ENCODE peak calls at places on chromosomes 13 and 19, in five cellular contexts. One of them, this sample, is unnamed.
A peak's percentile ranks its signal among the peaks of the same experiment; 100 is the strongest.

GRCh38 chr19:38394488-38394887 is 6.0 kb downstream of the SPRED3 start:
- DNase-seq in CD4-positive, alpha-beta memory T cell: peak; percentile 58
- DNase-seq in heart right ventricle: no peak
- DNase-seq in WERI-Rb-1: no peak
- DNase-seq in A673: peak; percentile 24
- DNase-seq in this sample: peak; percentile 62

GRCh38 chr13:25300861-25301346 is 521 bp upstream of the NUP58 start:
- DNase-seq in CD4-positive, alpha-beta memory T cell: no peak
- DNase-seq in heart right ventricle: peak; percentile 46
- DNase-seq in WERI-Rb-1: peak; percentile 61
- DNase-seq in A673: no peak
- DNase-seq in this sample: no peak

GRCh38 chr19:33226550-33227241 is 1.0 kb upstream of the SLC7A10 start:
- DNase-seq in CD4-positive, alpha-beta memory T cell: no peak
- DNase-seq in heart right ventricle: peak; percentile 16
- DNase-seq in WERI-Rb-1: peak; percentile 79
- DNase-seq in A673: peak; percentile 43
- DNase-seq in this sample: no peak

GRCh38 chr13:39765801-39766463 is 110.5 kb downstream of the COG6 start:
- DNase-seq in CD4-positive, alpha-beta memory T cell: no peak
- DNase-seq in heart right ventricle: peak; percentile 34
- DNase-seq in WERI-Rb-1: peak; percentile 42
- DNase-seq in A673: peak; percentile 80
- DNase-seq in this sample: no peak

GRCh38 chr19:5142725-5143097 is 173.8 kb downstream of the KDM4B start:
- DNase-seq in CD4-positive, alpha-beta memory T cell: no peak
- DNase-seq in heart right ventricle: peak; percentile 5
- DNase-seq in WERI-Rb-1: no peak
- DNase-seq in A673: no peak
- DNase-seq in this sample: no peak

GRCh38 chr19:53768401-53768800 is 55.7 kb downstream of the NLRP12 start:
- DNase-seq in CD4-positive, alpha-beta memory T cell: no peak
- DNase-seq in heart right ventricle: no peak
- DNase-seq in WERI-Rb-1: no peak
- DNase-seq in A673: no peak
- DNase-seq in this sample: no peak

GRCh38 chr13:30676672-30677071 is 58.7 kb upstream of the ALOX5AP start:
- DNase-seq in CD4-positive, alpha-beta memory T cell: no peak
- DNase-seq in heart right ventricle: no peak
- DNase-seq in WERI-Rb-1: peak; percentile 21
- DNase-seq in A673: peak; percentile 44
- DNase-seq in this sample: no peak

GRCh38 chr13:44842158-44842557 is 147.1 kb downstream of the NUFIP1 start:
- DNase-seq in CD4-positive, alpha-beta memory T cell: no peak
- DNase-seq in heart right ventricle: no peak
- DNase-seq in WERI-Rb-1: no peak
- DNase-seq in A673: peak; percentile 37
- DNase-seq in this sample: no peak

GRCh38 chr19:41706741-41707501 is 1.5 kb upstream of the CEACAM5 start:
- DNase-seq in CD4-positive, alpha-beta memory T cell: peak; percentile 73
- DNase-seq in heart right ventricle: peak; percentile 23
- DNase-seq in WERI-Rb-1: peak; percentile 83
- DNase-seq in A673: peak; percentile 77
- DNase-seq in this sample: peak; percentile 59

GRCh38 chr13:45168555-45168930 is 32.3 kb downstream of the KCTD4 start:
- DNase-seq in CD4-positive, alpha-beta memory T cell: no peak
- DNase-seq in heart right ventricle: no peak
- DNase-seq in WERI-Rb-1: no peak
- DNase-seq in A673: no peak
- DNase-seq in this sample: no peak

GRCh38 chr13:25860862-25861261 is 191.0 kb downstream of the SHISA2 start:
- DNase-seq in CD4-positive, alpha-beta memory T cell: no peak
- DNase-seq in heart right ventricle: no peak
- DNase-seq in WERI-Rb-1: no peak
- DNase-seq in A673: no peak
- DNase-seq in this sample: no peak

GRCh38 chr13:103516009-103516795 is 450.0 kb upstream of the SLC10A2 start:
- DNase-seq in CD4-positive, alpha-beta memory T cell: no peak
- DNase-seq in heart right ventricle: no peak
- DNase-seq in WERI-Rb-1: no peak
- DNase-seq in A673: no peak
- DNase-seq in this sample: no peak

GRCh38 chr13:41456768-41457588 is at the start of gene RGCC:
- DNase-seq in CD4-positive, alpha-beta memory T cell: peak; percentile 96
- DNase-seq in heart right ventricle: peak; percentile 83
- DNase-seq in WERI-Rb-1: peak; percentile 46
- DNase-seq in A673: peak; percentile 49
- DNase-seq in this sample: peak; percentile 91

GRCh38 chr19:10431943-10432735 is 11.8 kb downstream of the PDE4A start:
- DNase-seq in CD4-positive, alpha-beta memory T cell: peak; percentile 61
- DNase-seq in heart right ventricle: peak; percentile 82
- DNase-seq in WERI-Rb-1: peak; percentile 36
- DNase-seq in A673: peak; percentile 61
- DNase-seq in this sample: peak; percentile 43

GRCh38 chr19:38693380-38694223 is 46.2 kb downstream of the ACTN4 start:
- DNase-seq in CD4-positive, alpha-beta memory T cell: peak; percentile 56
- DNase-seq in heart right ventricle: no peak
- DNase-seq in WERI-Rb-1: no peak
- DNase-seq in A673: peak; percentile 77
- DNase-seq in this sample: peak; percentile 14

GRCh38 chr19:4914736-4915501 is 5.6 kb downstream of the UHRF1 start:
- DNase-seq in CD4-positive, alpha-beta memory T cell: peak; percentile 60
- DNase-seq in heart right ventricle: no peak
- DNase-seq in WERI-Rb-1: no peak
- DNase-seq in A673: peak; percentile 72
- DNase-seq in this sample: peak; percentile 77

GRCh38 chr13:41059466-41059865 is 1.8 kb upstream of the WBP4 start:
- DNase-seq in CD4-positive, alpha-beta memory T cell: no peak
- DNase-seq in heart right ventricle: no peak
- DNase-seq in WERI-Rb-1: no peak
- DNase-seq in A673: peak; percentile 35
- DNase-seq in this sample: no peak

GRCh38 chr19:12641456-12641855 is 25.1 kb downstream of the MAN2B1 start:
- DNase-seq in CD4-positive, alpha-beta memory T cell: no peak
- DNase-seq in heart right ventricle: no peak
- DNase-seq in WERI-Rb-1: no peak
- DNase-seq in A673: no peak
- DNase-seq in this sample: no peak

GRCh38 chr13:52177276-52177675 is 17.9 kb upstream of the NEK3 start:
- DNase-seq in CD4-positive, alpha-beta memory T cell: no peak
- DNase-seq in heart right ventricle: no peak
- DNase-seq in WERI-Rb-1: no peak
- DNase-seq in A673: no peak
- DNase-seq in this sample: no peak

GRCh38 chr19:29724741-29725140 is 9.7 kb upstream of the C19orf12 start:
- DNase-seq in CD4-positive, alpha-beta memory T cell: no peak
- DNase-seq in heart right ventricle: no peak
- DNase-seq in WERI-Rb-1: peak; percentile 30
- DNase-seq in A673: no peak
- DNase-seq in this sample: no peak
- H3K27me3 ChIP-seq in CD4-positive, alpha-beta memory T cell: peaks cover 4% of the 10 kb centered on the region
- H3K27me3 ChIP-seq in heart right ventricle: peaks cover 58% of the 10 kb centered on the region
- H3K27me3 ChIP-seq in WERI-Rb-1: no peaks in the 10 kb centered on the region
- H3K27me3 ChIP-seq in A673: no peaks in the 10 kb centered on the region
- H3K27me3 ChIP-seq in this sample: peaks cover 5% of the 10 kb centered on the region

DNA sequence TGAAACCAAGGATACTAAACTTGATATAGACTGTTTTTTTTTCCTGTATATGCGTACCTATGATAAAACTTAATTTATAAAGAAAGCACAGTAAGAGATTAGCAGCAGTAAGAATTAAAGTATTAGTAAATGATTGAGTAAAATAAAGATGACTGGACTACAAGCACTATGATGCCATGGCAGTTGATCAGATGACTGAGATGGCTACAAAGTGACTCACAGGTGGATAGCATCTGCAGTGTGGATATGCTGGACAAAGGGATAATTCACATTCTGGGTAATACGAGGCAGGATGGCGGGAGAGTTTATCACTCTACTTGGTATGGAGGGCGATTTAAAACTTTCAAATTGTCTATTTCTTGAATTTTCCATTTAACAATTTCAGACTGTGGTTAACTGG is 11.8 kb downstream of the HTR2A start:
- DNase-seq in CD4-positive, alpha-beta memory T cell: no peak
- DNase-seq in heart right ventricle: no peak
- DNase-seq in WERI-Rb-1: no peak
- DNase-seq in A673: no peak
- DNase-seq in this sample: no peak
- H3K27me3 ChIP-seq in CD4-positive, alpha-beta memory T cell: no peaks in the 10 kb centered on the region
- H3K27me3 ChIP-seq in heart right ventricle: peaks cover 17% of the 10 kb centered on the region
- H3K27me3 ChIP-seq in WERI-Rb-1: no peaks in the 10 kb centered on the region
- H3K27me3 ChIP-seq in A673: peaks cover 63% of the 10 kb centered on the region
- H3K27me3 ChIP-seq in this sample: peaks cover 17% of the 10 kb centered on the region

GRCh38 chr13:20195846-20196245 is 3.1 kb upstream of the GJB2 start:
- DNase-seq in CD4-positive, alpha-beta memory T cell: no peak
- DNase-seq in heart right ventricle: no peak
- DNase-seq in WERI-Rb-1: no peak
- DNase-seq in A673: no peak
- DNase-seq in this sample: no peak
- H3K27me3 ChIP-seq in CD4-positive, alpha-beta memory T cell: peaks cover 48% of the 10 kb centered on the region
- H3K27me3 ChIP-seq in heart right ventricle: peaks cover 63% of the 10 kb centered on the region
- H3K27me3 ChIP-seq in WERI-Rb-1: peaks cover 82% of the 10 kb centered on the region
- H3K27me3 ChIP-seq in A673: peaks cover 69% of the 10 kb centered on the region
- H3K27me3 ChIP-seq in this sample: peaks cover 67% of the 10 kb centered on the region

GRCh38 chr13:110301606-110302131 is 5.3 kb downstream of the COL4A1 start:
- DNase-seq in CD4-positive, alpha-beta memory T cell: no peak
- DNase-seq in heart right ventricle: no peak
- DNase-seq in WERI-Rb-1: no peak
- DNase-seq in A673: no peak
- DNase-seq in this sample: no peak
- H3K27me3 ChIP-seq in CD4-positive, alpha-beta memory T cell: peaks cover 3% of the 10 kb centered on the region
- H3K27me3 ChIP-seq in heart right ventricle: no peaks in the 10 kb centered on the region
- H3K27me3 ChIP-seq in WERI-Rb-1: no peaks in the 10 kb centered on the region
- H3K27me3 ChIP-seq in A673: no peaks in the 10 kb centered on the region
- H3K27me3 ChIP-seq in this sample: peaks cover 57% of the 10 kb centered on the region

DNA sequence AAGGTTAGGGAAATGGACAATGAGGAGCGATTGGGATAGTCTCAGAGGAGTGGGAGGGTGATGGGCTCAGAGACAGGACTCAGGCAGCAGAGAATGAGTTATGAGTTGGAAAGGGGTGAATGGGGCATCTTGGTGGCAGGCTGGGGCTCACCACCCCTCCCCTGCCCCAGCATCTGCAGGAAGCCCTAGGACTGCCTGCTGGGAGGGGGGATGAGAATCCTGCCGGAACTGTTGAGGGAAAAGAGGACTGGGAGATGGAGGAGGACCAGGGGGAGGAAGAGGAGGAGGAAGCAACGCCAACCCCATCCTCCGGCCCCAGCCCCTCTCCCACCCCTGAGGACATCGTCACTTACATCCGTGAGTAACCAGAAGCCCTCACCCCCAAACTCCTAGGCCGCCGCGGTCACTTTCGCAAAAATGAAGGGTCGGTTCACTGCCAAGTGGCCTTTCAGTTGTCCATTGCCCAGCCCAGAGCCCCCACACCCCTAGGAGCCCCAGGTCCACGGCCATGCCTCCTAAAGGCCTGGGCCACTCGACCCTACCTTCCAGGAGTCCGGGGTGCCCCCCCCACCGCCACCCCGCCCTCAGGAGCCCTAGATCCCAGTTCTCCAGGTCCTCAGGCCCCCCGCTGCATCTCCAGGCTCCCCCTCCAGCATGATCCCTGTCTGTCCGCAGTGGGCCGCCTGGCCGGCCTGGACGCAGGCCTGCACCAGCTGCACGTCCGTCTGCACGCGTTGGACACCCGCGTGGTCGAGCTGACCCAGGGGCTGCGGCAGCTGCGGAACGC is 764 bp downstream of the CLEC11A start:
- DNase-seq in CD4-positive, alpha-beta memory T cell: no peak
- DNase-seq in heart right ventricle: no peak
- DNase-seq in WERI-Rb-1: no peak
- DNase-seq in A673: no peak
- DNase-seq in this sample: no peak
- H3K27me3 ChIP-seq in CD4-positive, alpha-beta memory T cell: peaks cover 9% of the 10 kb centered on the region
- H3K27me3 ChIP-seq in heart right ventricle: peaks cover 90% of the 10 kb centered on the region
- H3K27me3 ChIP-seq in WERI-Rb-1: no peaks in the 10 kb centered on the region
- H3K27me3 ChIP-seq in A673: no peaks in the 10 kb centered on the region
- H3K27me3 ChIP-seq in this sample: peaks cover 67% of the 10 kb centered on the region

This sample was measured in CD4-positive, alpha-beta T cell.